ENCODE peak calls at places on chromosomes 5 and 9, in five cellular contexts. W, E, K, V and A are unnamed samples.

GRCh38 chr9:130433168-130433946 is 11.4 kb upstream of the ASS1 start:
- DNase-seq in W (peak), E (peak), K (peak), V (peak), A (no peak)

GRCh38 chr9:127828262-127829031 is 25.8 kb downstream of the FPGS start:
- DNase-seq in W (peak), E (peak), K (peak), V (peak), A (no peak)

GRCh38 chr5:75052461-75053285 is at the start of gene GCNT4:
- DNase-seq in W (peak), E (peak), K (peak), V (peak), A (no peak)

GRCh38 chr5:98827161-98827560 is 53.7 kb downstream of the RGMB start:
- DNase-seq in W (peak), E (peak), K (peak), V (peak), A (peak)

GRCh38 chr9:127650511-127650910 is 38.4 kb downstream of the STXBP1 start:
- DNase-seq in W (no peak), E (no peak), K (no peak), V (no peak), A (peak)

GRCh38 chr5:143314664-143315063 is 88.8 kb downstream of the NR3C1 start:
- DNase-seq in W (no peak), E (no peak), K (peak), V (no peak), A (peak)

GRCh38 chr5:44605926-44606325 is 202.8 kb upstream of the MRPS30 start:
- DNase-seq in W (no peak), E (no peak), K (no peak), V (no peak), A (no peak)

GRCh38 chr5:129899454-129899853 is 4.8 kb upstream of the CHSY3 start:
- DNase-seq in W (no peak), E (no peak), K (peak), V (no peak), A (peak)

GRCh38 chr5:127739807-127740384 is 36.7 kb downstream of the CCDC192 start:
- DNase-seq in W (no peak), E (no peak), K (no peak), V (peak), A (no peak)

GRCh38 chr9:122364783-122365150 is 6.1 kb upstream of the PTGS1 start:
- DNase-seq in W (no peak), E (no peak), K (no peak), V (no peak), A (no peak)

GRCh38 chr9:33452828-33453271 is 5.5 kb upstream of the AQP3 start:
- DNase-seq in W (peak), E (peak), K (peak), V (peak), A (peak)

GRCh38 chr9:132763574-132763973 is 93.3 kb downstream of the GTF3C4 start:
- DNase-seq in W (no peak), E (no peak), K (no peak), V (no peak), A (no peak)

GRCh38 chr5:142411656-142412425 is 87.0 kb upstream of the SPRY4 start:
- DNase-seq in W (no peak), E (no peak), K (no peak), V (no peak), A (no peak)

GRCh38 chr9:117034862-117035261 is 347.8 kb downstream of the TRIM32 start:
- DNase-seq in W (peak), E (peak), K (peak), V (peak), A (peak)

GRCh38 chr9:131668439-131669233 is 71.2 kb downstream of the RAPGEF1 start:
- DNase-seq in W (no peak), E (no peak), K (peak), V (no peak), A (no peak)

GRCh38 chr5:92378961-92379611 is 996.0 kb upstream of the ARRDC3 start:
- DNase-seq in W (no peak), E (no peak), K (peak), V (peak), A (no peak)

GRCh38 chr5:124630767-124631704 is 115.4 kb downstream of the ZNF608 start:
- DNase-seq in W (no peak), E (no peak), K (no peak), V (no peak), A (no peak)

GRCh38 chr5:74201334-74202081 is 439.0 kb downstream of the ENC1 start:
- DNase-seq in W (no peak), E (peak), K (peak), V (no peak), A (no peak)

GRCh38 chr9:92659601-92660000 is 10.3 kb downstream of the IPPK start:
- DNase-seq in W (peak), E (no peak), K (no peak), V (no peak), A (no peak)

GRCh38 chr5:178434851-178435250 is 155.3 kb downstream of the COL23A1 start:
- DNase-seq in W (no peak), E (no peak), K (no peak), V (no peak), A (no peak)

GRCh38 chr5:145203193-145203592 is 631.9 kb downstream of the PRELID2 start:
- DNase-seq in W (no peak), E (no peak), K (no peak), V (no peak), A (no peak)

GRCh38 chr5:169013846-169014245 is 287.1 kb downstream of the SLIT3 start:
- DNase-seq in W (no peak), E (no peak), K (peak), V (no peak), A (no peak)

GRCh38 chr5:159050408-159051091 is 49.2 kb downstream of the EBF1 start:
- DNase-seq in W (no peak), E (no peak), K (peak), V (no peak), A (peak)

GRCh38 chr5:142686210-142686734 is 382 bp upstream of the FGF1 start:
- DNase-seq in W (no peak), E (no peak), K (no peak), V (peak), A (no peak)

GRCh38 chr5:116453920-116454319 is 120.7 kb downstream of the SEMA6A start:
- DNase-seq in W (no peak), E (no peak), K (no peak), V (no peak), A (no peak)

GRCh38 chr9:89154651-89155336 is 23.8 kb downstream of the SHC3 start:
- DNase-seq in W (no peak), E (peak), K (peak), V (no peak), A (peak)

GRCh38 chr5:176629853-176630680 is at the start of the genes EIF4E1B and SNCB:
- DNase-seq in W (peak), E (peak), K (peak), V (peak), A (peak)

GRCh38 chr9:134340475-134341186 is 14.4 kb downstream of the RXRA start:
- DNase-seq in W (no peak), E (no peak), K (no peak), V (no peak), A (no peak)

GRCh38 chr9:89954229-89954628 is 349.4 kb downstream of the GADD45G start:
- DNase-seq in W (no peak), E (no peak), K (no peak), V (no peak), A (no peak)

GRCh38 chr9:6114424-6114823 is 99.0 kb upstream of the RANBP6 start:
- DNase-seq in W (no peak), E (no peak), K (no peak), V (no peak), A (no peak)

GRCh38 chr5:11504794-11505193 is 399.5 kb downstream of the CTNND2 start:
- DNase-seq in W (no peak), E (no peak), K (peak), V (no peak), A (no peak)

DNA sequence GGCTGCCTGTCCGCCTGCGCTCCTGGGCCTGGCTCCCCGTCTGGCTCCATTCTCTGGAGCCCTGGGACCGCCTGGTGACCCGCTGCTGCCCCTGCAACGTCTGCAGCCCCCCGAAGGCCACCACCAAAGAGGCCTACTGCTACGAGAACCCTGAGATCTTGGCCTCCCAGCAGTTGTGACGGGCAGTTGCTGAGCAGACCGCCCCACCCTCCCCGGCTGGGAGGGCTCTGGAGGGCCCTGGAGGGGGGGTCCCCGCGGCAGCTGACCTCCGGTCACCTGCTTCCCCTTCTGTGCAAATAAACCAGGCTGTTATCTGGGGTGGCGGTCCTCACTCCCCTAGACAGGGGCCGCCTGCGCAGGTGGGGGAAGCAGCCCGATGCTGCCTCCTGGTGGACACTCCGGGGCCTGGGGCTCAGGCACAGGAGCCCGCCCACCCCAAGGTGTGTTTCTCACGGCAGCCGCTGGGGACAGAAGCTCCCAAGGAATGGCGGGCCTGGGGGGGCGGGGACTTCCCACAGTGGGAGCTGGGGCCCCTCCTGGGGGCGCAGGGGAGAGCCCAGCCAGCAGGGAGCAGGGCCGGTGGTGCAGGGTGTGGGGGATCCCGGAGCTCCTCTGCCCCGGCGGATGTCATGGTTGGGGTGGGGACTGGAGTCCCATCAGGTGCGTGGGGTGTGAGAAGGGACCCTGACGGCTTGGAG is 4.7 kb upstream of the TUBB4B start:
- DNase-seq in W (peak), E (peak), K (peak), V (peak), A (peak)
- H3K4me2 ChIP-seq in W (peak), E (no peak), K (no peak), V (peak), A (peak)

GRCh38 chr5:73121109-73121443 is 701 bp downstream of the TMEM171 start:
- DNase-seq in W (no peak), E (no peak), K (peak), V (no peak), A (no peak)

GRCh38 chr5:73117088-73117755 is 3.2 kb upstream of the TMEM171 start:
- DNase-seq in W (no peak), E (no peak), K (no peak), V (no peak), A (no peak)

GRCh38 chr5:73118331-73119011 is 1.9 kb upstream of the TMEM171 start:
- DNase-seq in W (no peak), E (no peak), K (no peak), V (no peak), A (no peak)

GRCh38 chr5:73120222-73121108 is at the start of gene TMEM171:
- DNase-seq in W (peak), E (peak), K (peak), V (peak), A (no peak)

GRCh38 chr5:73119492-73120157 is 750 bp upstream of the TMEM171 start:
- DNase-seq in W (no peak), E (peak), K (no peak), V (peak), A (no peak)
- H3K4me3 ChIP-seq in W (no peak), E (peak), K (no peak), V (peak), A (no peak)

GRCh38 chr5:68450245-68450852 is 234.8 kb downstream of the PIK3R1 start:
- DNase-seq in W (no peak), E (peak), K (peak), V (no peak), A (no peak)
- H3K27ac ChIP-seq in W (no peak), E (peak), K (peak), V (no peak), A (no peak)

GRCh38 chr9:70049236-70049635 is 5.6 kb downstream of the MAMDC2 start:
- DNase-seq in W (no peak), E (peak), K (peak), V (no peak), A (no peak)
- H3K4me2 ChIP-seq in W (no peak), E (peak), K (no peak), V (no peak), A (no peak)

GRCh38 chr9:21804336-21804735 is 1.9 kb downstream of the MTAP start:
- DNase-seq in W (no peak), E (no peak), K (no peak), V (no peak), A (no peak)
- H3K4me3 ChIP-seq in W (peak), E (peak), K (peak), V (peak), A (peak)

GRCh38 chr9:76916231-76916630 is 10.3 kb upstream of the PRUNE2 start:
- DNase-seq in W (no peak), E (no peak), K (peak), V (no peak), A (no peak)

GRCh38 chr9:76926846-76927245 is 20.9 kb upstream of the PRUNE2 start:
- DNase-seq in W (no peak), E (no peak), K (no peak), V (no peak), A (no peak)

GRCh38 chr9:76917299-76917698 is 11.4 kb upstream of the PRUNE2 start:
- DNase-seq in W (no peak), E (no peak), K (no peak), V (no peak), A (no peak)

GRCh38 chr9:76926324-76926731 is 20.4 kb upstream of the PRUNE2 start:
- DNase-seq in W (no peak), E (no peak), K (peak), V (no peak), A (no peak)

GRCh38 chr9:76921161-76921560 is 15.2 kb upstream of the PRUNE2 start:
- DNase-seq in W (no peak), E (no peak), K (no peak), V (no peak), A (no peak)
- H3K27ac ChIP-seq in W (no peak), E (no peak), K (no peak), V (no peak), A (no peak)

DNA sequence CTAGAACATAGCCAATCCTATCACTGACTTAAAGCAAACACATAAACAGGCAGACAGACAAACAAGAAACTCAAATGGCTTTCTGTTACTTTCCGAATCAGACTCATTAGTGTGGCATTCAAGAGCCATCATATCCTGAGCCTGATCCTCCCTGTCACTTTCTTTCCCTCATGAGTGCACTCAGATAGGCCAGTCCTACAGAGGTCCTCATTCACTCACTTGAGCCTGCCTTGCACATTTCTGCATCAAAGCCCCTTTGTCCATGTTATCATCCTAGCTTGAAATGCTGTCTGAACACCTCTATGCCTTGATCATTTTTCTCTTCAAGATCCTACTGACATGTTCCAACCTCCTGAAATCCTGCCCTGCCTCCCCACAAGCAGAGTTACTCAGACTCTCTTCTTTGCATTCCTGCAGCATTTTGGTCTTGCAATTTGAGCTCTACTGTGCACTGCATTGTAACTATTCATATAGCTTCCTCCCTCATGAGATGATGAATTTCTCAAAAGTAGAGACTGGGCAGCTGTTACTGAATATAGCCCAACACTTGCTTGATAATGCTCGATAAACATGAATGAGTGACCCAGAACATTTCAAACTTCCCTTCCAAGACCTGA is 126.9 kb downstream of the PALM2AKAP2 start:
- DNase-seq in W (no peak), E (no peak), K (peak), V (no peak), A (peak)
- H3K4me2 ChIP-seq in W (no peak), E (no peak), K (no peak), V (peak), A (peak)

DNA sequence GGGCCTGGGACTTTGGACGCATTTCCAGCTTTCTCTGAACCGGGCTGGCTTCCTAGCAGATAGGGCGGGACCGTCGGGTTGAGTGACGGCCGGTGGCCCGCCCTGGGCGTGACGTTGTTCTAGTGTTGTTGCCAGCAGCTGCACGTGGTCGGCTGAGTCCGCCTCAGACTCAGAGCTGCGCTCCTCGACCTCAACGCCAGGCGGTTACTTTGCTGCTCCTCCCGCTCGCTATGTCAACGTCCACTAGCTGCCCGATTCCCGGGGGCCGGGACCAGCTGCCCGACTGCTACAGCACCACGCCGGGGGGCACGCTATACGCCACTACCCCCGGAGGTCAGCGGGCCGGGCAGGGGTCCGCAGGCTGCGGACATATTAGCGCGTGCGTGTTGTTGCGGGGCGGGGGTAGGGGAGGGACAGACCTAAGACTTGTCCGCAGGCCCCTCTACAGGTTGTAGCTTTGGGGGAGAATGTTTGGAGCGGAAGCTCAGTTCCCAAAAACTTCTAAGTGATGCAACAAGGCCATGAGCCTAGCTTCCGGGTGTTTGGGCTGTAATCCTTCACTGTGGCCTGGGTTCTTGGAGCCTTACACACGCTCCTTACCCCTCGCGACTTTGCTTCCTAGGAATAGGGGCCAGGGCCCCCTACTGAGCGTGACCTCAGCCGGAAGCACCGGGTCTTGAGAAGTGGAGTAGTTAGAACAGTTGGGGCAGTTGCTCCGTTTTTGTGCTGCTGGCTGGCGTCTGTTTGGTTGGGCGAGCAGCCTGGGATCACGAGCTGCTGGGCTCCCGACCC is at the start of gene EIF4EBP3:
- DNase-seq in W (peak), E (no peak), K (peak), V (peak), A (peak)
- H3K4me3 ChIP-seq in W (no peak), E (no peak), K (no peak), V (peak), A (peak)

GRCh38 chr5:16544607-16545374 is 72.0 kb downstream of the RETREG1 start:
- DNase-seq in W (no peak), E (peak), K (no peak), V (no peak), A (no peak)
- H3K27ac ChIP-seq in W (no peak), E (peak), K (no peak), V (no peak), A (no peak)